ENCODE peak calls at places on chromosomes 4 and X, in eight cellular contexts. U is GM23338, P is hepatocyte, I is HCT116, B is OCI-LY7, M is neural progenitor cell, T is SK-N-SH, W is PC-3. F is an unnamed sample.

GRCh38 chr4:144670776-144671175 is 24.8 kb downstream of the HHIP start:
- DNase-seq in W (no peak), I (no peak), U (no peak), M (no peak), T (no peak), P (no peak), B (no peak), F (no peak)

GRCh38 chr4:100162027-100162685 is 28.1 kb downstream of the DDIT4L start:
- DNase-seq in B (peak), W (no peak), T (no peak), I (no peak), M (no peak), P (no peak), U (no peak), F (no peak)

GRCh38 chr4:153731239-153731638 is 28.6 kb downstream of the RNF175 start:
- DNase-seq in U (no peak), P (peak), I (no peak), W (no peak), M (no peak), B (no peak), T (peak), F (peak)

GRCh38 chrX:154506483-154507332 is 9.3 kb downstream of the FAM3A start:
- DNase-seq in T (no peak), U (no peak), I (no peak), P (no peak), W (no peak), B (no peak), M (no peak), F (no peak)

GRCh38 chr4:2579910-2580309 is 43.5 kb downstream of the FAM193A start:
- DNase-seq in T (no peak), U (no peak), W (no peak), P (no peak), I (no peak), M (no peak), B (no peak), F (no peak)

GRCh38 chrX:153862369-153863250 is 23.4 kb downstream of the L1CAM start:
- DNase-seq in W (no peak), I (no peak), M (peak), P (no peak), B (no peak), U (no peak), T (peak), F (no peak)

GRCh38 chrX:45889471-45889870 is 655.8 kb downstream of the ZNF674 start:
- DNase-seq in B (no peak), P (no peak), T (no peak), U (no peak), M (no peak), W (peak), I (no peak), F (peak)

GRCh38 chr4:24794111-24794860 is 1.1 kb upstream of the SOD3 start:
- DNase-seq in P (no peak), T (no peak), B (no peak), U (no peak), W (peak), M (no peak), I (no peak), F (peak)

GRCh38 chrX:27808226-27808625 is 436 bp downstream of the MAGEB10 start:
- DNase-seq in U (no peak), B (no peak), W (no peak), T (no peak), P (no peak), M (no peak), I (no peak), F (no peak)

GRCh38 chr4:7192252-7193039 is at the start of gene SORCS2:
- DNase-seq in B (no peak), P (peak), M (peak), U (peak), T (peak), W (peak), I (no peak), F (peak)

GRCh38 chr4:123705419-123705818 is 308.8 kb downstream of the SPRY1 start:
- DNase-seq in M (no peak), P (no peak), U (no peak), W (no peak), I (no peak), T (no peak), B (no peak), F (no peak)

GRCh38 chr4:40241936-40242590 is 45.2 kb downstream of the RHOH start:
- DNase-seq in M (no peak), B (no peak), P (no peak), U (no peak), W (no peak), I (no peak), T (no peak), F (no peak)

GRCh38 chrX:153620576-153620975 is 21.6 kb upstream of the CCNQ start:
- DNase-seq in I (no peak), B (no peak), M (no peak), T (no peak), U (no peak), P (no peak), W (no peak), F (no peak)

GRCh38 chr4:54315561-54315960 is 86.5 kb downstream of the PDGFRA start:
- DNase-seq in P (no peak), M (no peak), W (no peak), I (no peak), U (no peak), B (peak), T (no peak), F (no peak)

GRCh38 chr4:98261291-98262271 is at the start of gene RAP1GDS1:
- DNase-seq in U (peak), T (peak), P (peak), W (peak), I (peak), B (peak), M (peak), F (peak)

GRCh38 chrX:63430026-63430425 is 78.9 kb upstream of the SPIN4 start:
- DNase-seq in M (no peak), I (no peak), T (no peak), W (no peak), P (no peak), B (peak), U (peak), F (no peak)

GRCh38 chr4:180106122-180106521 is 2137.1 kb upstream of the TENM3 start:
- DNase-seq in W (peak), T (no peak), I (no peak), P (no peak), B (no peak), U (no peak), M (no peak), F (no peak)

GRCh38 chrX:107662824-107663223 is 34.5 kb downstream of the PRPS1 start:
- DNase-seq in M (no peak), P (no peak), B (no peak), W (no peak), U (no peak), T (no peak), I (no peak), F (no peak)

GRCh38 chr4:52410971-52411370 is 248.1 kb downstream of the USP46 start:
- DNase-seq in W (no peak), I (no peak), P (no peak), B (no peak), M (no peak), U (no peak), T (no peak), F (no peak)

GRCh38 chr4:168769857-168770256 is 240.2 kb downstream of the CBR4 start:
- DNase-seq in P (no peak), W (no peak), M (no peak), U (no peak), I (no peak), T (no peak), B (no peak), F (no peak)

GRCh38 chr4:107832275-107832807 is 7.6 kb downstream of the SGMS2 start:
- DNase-seq in I (no peak), P (no peak), T (no peak), B (no peak), M (no peak), U (peak), W (no peak), F (no peak)

GRCh38 chr4:24856586-24856985 is 56.3 kb downstream of the CCDC149 start:
- DNase-seq in M (peak), T (peak), P (no peak), I (no peak), W (no peak), B (no peak), U (peak), F (peak)

GRCh38 chrX:143945171-143945570 is 61.3 kb downstream of the UBE2NL start:
- DNase-seq in P (no peak), T (no peak), B (no peak), M (no peak), I (no peak), W (no peak), U (no peak), F (no peak)

GRCh38 chr4:118738090-118738489 is 52.9 kb downstream of the METTL14 start:
- DNase-seq in I (no peak), M (no peak), W (no peak), U (no peak), B (no peak), T (no peak), P (no peak), F (no peak)

GRCh38 chrX:118153270-118153669 is 36.7 kb upstream of the KLHL13 start:
- DNase-seq in B (no peak), M (no peak), P (no peak), U (no peak), W (no peak), I (no peak), T (no peak), F (no peak)

GRCh38 chr4:2084316-2084715 is 25.2 kb downstream of the NAT8L start:
- DNase-seq in U (no peak), I (no peak), M (no peak), P (no peak), B (no peak), W (no peak), T (no peak), F (peak)

GRCh38 chrX:38409289-38409688 is 56.9 kb downstream of the OTC start:
- DNase-seq in I (no peak), P (no peak), B (no peak), M (no peak), T (no peak), W (no peak), U (peak), F (no peak)

GRCh38 chr4:39713691-39714090 is 15.8 kb downstream of the UBE2K start:
- DNase-seq in M (no peak), P (no peak), T (peak), I (no peak), B (peak), U (no peak), W (no peak), F (peak)

GRCh38 chr4:152033621-152034020 is 272.8 kb upstream of the GATB start:
- DNase-seq in M (no peak), T (no peak), I (no peak), W (no peak), U (no peak), B (no peak), P (no peak), F (peak)

GRCh38 chr4:94895081-94895480 is 137.3 kb downstream of the BMPR1B start:
- DNase-seq in M (no peak), I (no peak), W (no peak), U (no peak), P (no peak), T (no peak), B (no peak), F (no peak)

GRCh38 chr4:71239365-71239764 is 99.5 kb upstream of the SLC4A4 start:
- DNase-seq in M (no peak), U (no peak), T (no peak), I (no peak), W (peak), B (no peak), P (no peak), F (peak)
- TF ChIP-seq EZH2phosphoT487 in M (no peak), U (no peak), T (no peak), I (no peak), W (no peak), B (no peak), P (no peak), F (no peak)

GRCh38 chr4:80417019-80417418 is 81.5 kb downstream of the CFAP299 start:
- DNase-seq in U (no peak), P (no peak), B (no peak), T (no peak), I (no peak), M (no peak), W (no peak), F (no peak)
- TF ChIP-seq EZH2phosphoT487 in U (no peak), P (no peak), B (no peak), T (no peak), I (no peak), M (no peak), W (no peak), F (no peak)

GRCh38 chrX:859329-859728 is 228.7 kb downstream of the SHOX start:
- DNase-seq in I (no peak), M (no peak), P (no peak), T (no peak), W (no peak), U (no peak), B (no peak), F (no peak)

GRCh38 chrX:853304-853703 is 222.7 kb downstream of the SHOX start:
- DNase-seq in U (no peak), I (no peak), W (no peak), M (no peak), B (no peak), T (no peak), P (no peak), F (no peak)

GRCh38 chrX:858542-859078 is 228.0 kb downstream of the SHOX start:
- DNase-seq in P (no peak), I (no peak), T (no peak), W (no peak), B (no peak), U (no peak), M (no peak), F (no peak)

GRCh38 chrX:861335-861890 is 230.8 kb downstream of the SHOX start:
- DNase-seq in M (no peak), I (no peak), T (no peak), W (no peak), U (no peak), P (no peak), B (no peak), F (no peak)

GRCh38 chrX:856901-857300 is 226.3 kb downstream of the SHOX start:
- DNase-seq in P (no peak), U (no peak), M (no peak), W (no peak), T (no peak), B (no peak), I (no peak), F (no peak)
- TF ChIP-seq EZH2phosphoT487 in P (no peak), U (no peak), M (no peak), W (no peak), T (no peak), B (no peak), I (no peak), F (no peak)

GRCh38 chr4:158112612-158113011 is 60.2 kb downstream of the GASK1B start:
- DNase-seq in U (no peak), I (no peak), W (no peak), B (no peak), M (no peak), P (no peak), T (no peak), F (no peak)
- TF ChIP-seq EZH2phosphoT487 in U (no peak), I (no peak), W (no peak), B (no peak), M (no peak), P (no peak), T (no peak), F (no peak)

GRCh38 chr4:184345573-184345922 is 127.9 kb upstream of the ENPP6 start:
- DNase-seq in B (no peak), M (no peak), P (no peak), T (no peak), U (no peak), W (no peak), I (no peak), F (no peak)

GRCh38 chr4:184344899-184345572 is 127.4 kb upstream of the ENPP6 start:
- DNase-seq in M (no peak), I (no peak), B (no peak), P (no peak), T (peak), W (no peak), U (no peak), F (no peak)

GRCh38 chr4:184343400-184344177 is 125.9 kb upstream of the ENPP6 start:
- DNase-seq in U (peak), P (peak), T (peak), B (peak), I (peak), W (peak), M (peak), F (peak)

GRCh38 chr4:184342167-184342856 is 124.6 kb upstream of the ENPP6 start:
- DNase-seq in U (no peak), T (no peak), M (no peak), W (no peak), P (no peak), B (no peak), I (no peak), F (no peak)

DNA sequence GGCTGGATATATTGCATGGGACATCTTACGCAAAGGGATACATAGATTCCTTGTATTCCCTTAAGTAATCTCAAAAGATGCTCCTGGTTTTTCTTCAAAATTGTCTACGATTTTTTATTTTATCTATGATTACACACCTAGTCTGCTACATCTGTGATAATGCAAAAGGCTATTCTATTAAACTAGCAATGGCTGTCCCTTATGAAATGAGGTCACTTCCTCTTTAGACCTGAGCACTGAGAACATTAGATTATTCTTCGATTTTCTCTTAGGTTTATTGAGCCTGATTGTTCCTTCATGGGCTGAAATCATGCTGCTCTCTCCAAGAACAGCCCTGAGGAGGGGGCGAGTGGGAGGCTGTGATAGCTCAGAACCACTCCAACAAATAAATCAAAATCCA is 126.8 kb upstream of the ENPP6 start:
- DNase-seq in U (no peak), M (no peak), P (no peak), T (no peak), I (no peak), B (no peak), W (no peak), F (no peak)
- TF ChIP-seq EZH2phosphoT487 in U (no peak), M (no peak), P (no peak), T (no peak), I (no peak), B (no peak), W (no peak), F (no peak)

GRCh38 chr4:145954924-145955339 is 16.3 kb upstream of the ZNF827 start:
- DNase-seq in B (no peak), U (no peak), M (no peak), T (no peak), P (peak), I (peak), W (peak), F (peak)
- TF ChIP-seq EZH2phosphoT487 in B (no peak), U (no peak), M (no peak), T (no peak), P (no peak), I (no peak), W (no peak), F (no peak)

DNA sequence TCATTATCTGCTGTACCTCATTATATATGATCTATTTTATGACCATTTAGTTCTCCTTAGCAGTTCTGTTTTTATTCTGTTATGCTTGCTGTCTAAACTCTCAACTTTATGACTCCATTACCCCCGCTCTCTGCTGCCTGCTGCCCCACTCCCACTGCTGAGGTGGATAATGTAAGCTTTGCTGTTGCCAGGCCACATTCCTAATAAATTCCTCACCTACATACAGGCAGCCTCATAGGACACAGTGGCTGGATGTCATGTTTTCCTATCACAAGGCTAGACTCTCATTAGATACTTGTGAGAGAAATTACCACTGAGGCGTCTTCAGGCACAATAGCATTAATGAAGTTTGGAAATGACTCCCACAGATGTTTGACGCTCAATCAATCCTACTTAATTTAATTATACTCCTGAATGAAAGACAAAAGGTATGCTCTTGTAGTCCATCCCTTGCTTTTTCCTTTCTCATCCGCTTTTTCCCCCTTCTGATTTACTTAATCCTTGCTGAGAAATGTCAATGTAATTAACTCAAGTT is 497.5 kb upstream of the IGFBP7 start:
- DNase-seq in B (no peak), P (peak), M (peak), T (no peak), I (no peak), U (peak), W (peak), F (no peak)
- TF ChIP-seq EZH2phosphoT487 in B (no peak), P (no peak), M (peak), T (no peak), I (no peak), U (no peak), W (no peak), F (no peak)

GRCh38 chrX:73851014-73852009 is 288.3 kb downstream of the CHIC1 start:
- DNase-seq in M (no peak), U (no peak), P (no peak), B (no peak), I (no peak), W (no peak), T (peak), F (no peak)
- TF ChIP-seq EZH2phosphoT487 in M (no peak), U (no peak), P (no peak), B (no peak), I (no peak), W (no peak), T (no peak), F (no peak)

GRCh38 chr4:148441986-148442829 is at the start of gene NR3C2:
- DNase-seq in U (peak), B (peak), P (peak), I (peak), W (peak), T (peak), M (peak), F (peak)

GRCh38 chr4:148444296-148445070 is 2.3 kb upstream of the NR3C2 start:
- DNase-seq in B (peak), P (peak), W (peak), U (peak), M (peak), T (peak), I (no peak), F (peak)

GRCh38 chr4:148442830-148443549 is 776 bp upstream of the NR3C2 start:
- DNase-seq in I (no peak), W (no peak), P (no peak), U (no peak), M (no peak), T (peak), B (peak), F (no peak)

GRCh38 chr4:148445071-148445902 is 3.1 kb upstream of the NR3C2 start:
- DNase-seq in U (peak), B (peak), W (peak), I (no peak), M (peak), T (peak), P (peak), F (peak)

GRCh38 chr4:148443550-148444295 is 1.5 kb upstream of the NR3C2 start:
- DNase-seq in B (peak), I (no peak), W (peak), U (peak), M (peak), P (peak), T (peak), F (peak)
- TF ChIP-seq EZH2phosphoT487 in B (no peak), I (no peak), W (no peak), U (peak), M (peak), P (peak), T (peak), F (no peak)

F was measured in GM23248.